ENCODE peak calls at places on chromosome 22, in nine cellular contexts. G is epithelial cell of esophagus, D is thoracic aorta, P is cardiac fibroblast, K is DND-41, C is mesothelial cell of epicardium, A is omental fat pad, Y is Calu3, U is nephron progenitor cell. Q is an unnamed sample.

GRCh38 chr22:42814215-42814614 is 42.9 kb downstream of the ARFGAP3 start:
- DNase-seq in G (no peak), D (no peak), P (no peak), K (no peak), C (no peak), A (no peak), Y (no peak), U (no peak), Q (no peak)

GRCh38 chr22:49181942-49182341 is 645.7 kb downstream of the BRD1 start:
- DNase-seq in G (no peak), D (no peak), P (no peak), K (no peak), C (no peak), A (no peak), Y (no peak), U (no peak), Q (no peak)

GRCh38 chr22:36933629-36934028 is 20.2 kb downstream of the CSF2RB start:
- DNase-seq in G (no peak), D (no peak), P (no peak), K (no peak), C (no peak), A (no peak), Y (no peak), U (no peak), Q (no peak)

GRCh38 chr22:32796865-32797573 is 4.5 kb upstream of the TIMP3 start:
- DNase-seq in G (peak), D (peak), P (peak), K (peak), C (peak), A (no peak), Y (peak), U (peak), Q (peak)

GRCh38 chr22:31891366-31892079 is 52.8 kb upstream of the YWHAH start:
- DNase-seq in G (peak), D (no peak), P (no peak), K (no peak), C (no peak), A (no peak), Y (no peak), U (no peak), Q (no peak)

GRCh38 chr22:35170716-35171697 is 86.3 kb upstream of the HMGXB4 start:
- DNase-seq in G (peak), D (no peak), P (no peak), K (no peak), C (no peak), A (no peak), Y (no peak), U (no peak), Q (no peak)

GRCh38 chr22:38017939-38018885 is 33.9 kb upstream of the SOX10 start:
- DNase-seq in G (no peak), D (no peak), P (no peak), K (no peak), C (no peak), A (no peak), Y (no peak), U (no peak), Q (no peak)

GRCh38 chr22:32828561-32828960 is 27.1 kb downstream of the TIMP3 start:
- DNase-seq in G (no peak), D (no peak), P (no peak), K (no peak), C (no peak), A (no peak), Y (no peak), U (no peak), Q (no peak)

GRCh38 chr22:35380537-35381423 is at the start of gene HMOX1:
- DNase-seq in G (peak), D (peak), P (peak), K (no peak), C (peak), A (peak), Y (peak), U (peak), Q (peak)

GRCh38 chr22:42473484-42474193 is 41.4 kb upstream of the NFAM1 start:
- DNase-seq in G (peak), D (no peak), P (peak), K (peak), C (no peak), A (no peak), Y (peak), U (no peak), Q (no peak)

GRCh38 chr22:19658967-19659804 is 55.1 kb upstream of the SEPTIN5 start:
- DNase-seq in G (no peak), D (no peak), P (no peak), K (no peak), C (no peak), A (no peak), Y (no peak), U (no peak), Q (no peak)

GRCh38 chr22:33476716-33477115 is 418.5 kb upstream of the SYN3 start:
- DNase-seq in G (no peak), D (no peak), P (peak), K (no peak), C (no peak), A (no peak), Y (peak), U (no peak), Q (no peak)

GRCh38 chr22:25782831-25783230 is 40.8 kb downstream of the MYO18B start:
- DNase-seq in G (no peak), D (no peak), P (no peak), K (no peak), C (no peak), A (no peak), Y (no peak), U (no peak), Q (no peak)

GRCh38 chr22:25783856-25784255 is 41.9 kb downstream of the MYO18B start:
- DNase-seq in G (no peak), D (no peak), P (no peak), K (no peak), C (no peak), A (no peak), Y (no peak), U (no peak), Q (no peak)

GRCh38 chr22:25791556-25791955 is 49.6 kb downstream of the MYO18B start:
- DNase-seq in G (no peak), D (no peak), P (no peak), K (no peak), C (no peak), A (no peak), Y (no peak), U (no peak), Q (no peak)

GRCh38 chr22:25781801-25782200 is 39.8 kb downstream of the MYO18B start:
- DNase-seq in G (no peak), D (no peak), P (no peak), K (no peak), C (no peak), A (no peak), Y (no peak), U (no peak), Q (no peak)

GRCh38 chr22:25786165-25786564 is 44.2 kb downstream of the MYO18B start:
- DNase-seq in G (no peak), D (no peak), P (no peak), K (no peak), C (no peak), A (no peak), Y (no peak), U (no peak), Q (no peak)
- TF ChIP-seq CTCF in G (no peak), D (no peak), P (no peak), K (no peak), C (no peak), A (no peak), Y (no peak), U (no peak), Q (no peak)

DNA sequence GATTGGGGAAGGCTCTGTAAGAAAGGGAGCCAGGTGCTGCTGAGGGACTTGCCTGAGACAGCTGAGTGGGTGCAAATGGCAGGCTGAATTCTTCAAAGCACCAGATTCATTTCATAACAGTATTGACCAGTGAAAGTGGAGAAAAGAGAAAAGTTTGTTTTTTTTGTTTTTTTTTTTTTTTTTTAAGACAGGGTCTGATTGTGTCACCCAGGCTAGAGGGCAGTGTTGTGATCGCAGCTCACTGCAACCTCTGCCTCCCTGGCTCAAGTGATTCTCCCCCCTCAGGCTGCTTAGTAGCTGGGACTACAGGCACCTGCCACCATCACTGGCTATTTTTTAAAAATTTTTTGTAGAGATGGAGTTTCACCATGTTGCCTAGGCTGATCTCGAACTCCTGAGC is 494.0 kb downstream of the MIAT start:
- DNase-seq in G (no peak), D (no peak), P (no peak), K (no peak), C (no peak), A (no peak), Y (no peak), U (no peak), Q (no peak)
- TF ChIP-seq CTCF in G (no peak), D (no peak), P (peak), K (no peak), C (no peak), A (no peak), Y (no peak), U (no peak), Q (no peak)

DNA sequence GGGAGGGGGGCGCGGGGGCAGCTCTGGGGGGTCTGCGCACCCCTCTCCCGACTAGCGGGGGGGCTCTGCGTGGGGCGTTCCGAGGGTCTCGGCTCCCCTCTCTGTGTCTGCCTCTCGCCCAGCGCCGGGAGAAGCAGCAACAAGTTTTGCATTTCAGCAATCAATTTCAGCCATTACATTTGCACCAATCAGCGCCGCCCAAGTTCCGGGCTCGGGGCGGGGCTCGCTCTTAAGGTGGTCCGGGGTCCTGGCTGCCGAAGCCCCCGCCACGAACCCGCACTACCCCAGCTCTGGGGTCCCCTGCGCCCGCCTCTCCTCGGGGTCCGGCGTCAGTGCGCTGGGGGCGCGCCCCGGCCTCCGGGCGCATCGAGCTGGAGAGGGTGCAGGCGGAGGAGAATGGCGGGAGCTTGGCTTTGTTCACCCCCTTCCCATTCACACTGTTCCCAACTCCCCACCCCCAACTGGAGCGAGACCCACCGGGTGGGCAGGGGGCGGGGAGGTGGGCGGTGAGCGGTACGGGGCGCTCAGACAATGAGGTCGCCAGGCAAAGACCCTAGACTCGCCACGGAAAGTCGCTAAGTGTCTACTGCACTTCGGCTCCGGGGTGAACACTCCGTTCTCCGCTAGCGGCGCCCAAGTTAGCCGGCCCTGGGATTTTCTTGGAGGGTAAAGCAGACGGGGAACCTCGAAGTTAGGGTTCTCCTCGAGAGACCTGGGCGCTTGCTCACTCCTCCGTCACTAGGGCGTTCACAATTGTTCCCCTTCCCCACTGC is at the start of gene MN1:
- DNase-seq in G (peak), D (no peak), P (peak), K (no peak), C (peak), A (no peak), Y (peak), U (peak), Q (peak)
- TF ChIP-seq CTCF in G (peak), D (no peak), P (no peak), K (no peak), C (no peak), A (no peak), Y (no peak), U (no peak), Q (no peak)

DNA sequence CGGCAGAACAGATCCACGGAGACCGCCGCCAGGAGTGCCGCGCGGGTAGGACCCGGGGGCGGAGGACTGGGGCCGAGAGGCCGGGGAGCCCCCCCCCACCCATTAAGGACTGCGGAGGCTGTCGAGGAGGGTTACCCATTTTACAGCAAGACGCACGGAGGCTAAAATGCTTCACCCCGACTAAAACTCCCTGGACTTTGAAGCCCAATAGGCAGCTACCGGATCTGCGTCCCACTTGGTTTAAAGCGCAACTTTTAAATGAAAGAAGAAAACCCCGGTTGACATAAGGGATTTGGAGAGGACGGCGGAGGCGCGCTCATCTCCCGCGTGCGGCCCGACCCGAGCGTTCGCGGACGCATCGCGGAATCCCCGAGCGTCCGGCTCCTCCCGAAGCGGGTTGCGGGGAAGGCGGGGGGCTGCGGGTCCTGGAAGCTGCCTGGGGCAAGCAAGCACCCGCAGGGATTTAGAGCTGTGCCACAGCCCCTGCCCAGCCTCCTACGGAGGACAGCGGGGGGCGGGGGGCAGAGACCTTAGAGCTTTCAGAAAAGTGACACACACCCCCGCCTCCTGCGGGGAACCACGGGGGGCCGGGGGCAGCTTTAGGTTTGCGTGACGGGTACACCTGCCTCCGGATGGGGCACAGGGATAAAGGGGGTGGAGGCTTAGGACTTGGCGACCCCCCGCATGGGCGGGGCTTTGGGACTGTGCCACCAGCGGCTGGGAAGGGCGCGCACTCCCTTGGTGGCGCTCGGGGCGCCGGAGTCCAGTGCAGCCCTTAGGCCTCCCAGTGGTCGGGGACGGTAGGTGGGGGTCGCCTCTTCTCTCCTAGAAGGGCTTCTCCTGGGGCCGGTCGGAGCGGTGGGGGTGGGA is 761 bp upstream of the CELSR1 start:
- DNase-seq in G (peak), D (no peak), P (peak), K (no peak), C (no peak), A (no peak), Y (peak), U (peak), Q (peak)
- TF ChIP-seq CTCF in G (peak), D (no peak), P (peak), K (no peak), C (peak), A (no peak), Y (no peak), U (peak), Q (peak)

GRCh38 chr22:29998627-29999026 is 81.6 kb upstream of the HORMAD2 start:
- DNase-seq in G (no peak), D (no peak), P (peak), K (no peak), C (no peak), A (no peak), Y (no peak), U (no peak), Q (no peak)

GRCh38 chr22:29992341-29993275 is 87.7 kb upstream of the HORMAD2 start:
- DNase-seq in G (peak), D (no peak), P (peak), K (no peak), C (no peak), A (no peak), Y (no peak), U (no peak), Q (no peak)

GRCh38 chr22:29994941-29995340 is 85.3 kb upstream of the HORMAD2 start:
- DNase-seq in G (peak), D (no peak), P (peak), K (no peak), C (no peak), A (no peak), Y (peak), U (no peak), Q (no peak)

GRCh38 chr22:29997516-29997915 is 82.7 kb upstream of the HORMAD2 start:
- DNase-seq in G (no peak), D (no peak), P (no peak), K (no peak), C (no peak), A (no peak), Y (no peak), U (no peak), Q (no peak)

DNA sequence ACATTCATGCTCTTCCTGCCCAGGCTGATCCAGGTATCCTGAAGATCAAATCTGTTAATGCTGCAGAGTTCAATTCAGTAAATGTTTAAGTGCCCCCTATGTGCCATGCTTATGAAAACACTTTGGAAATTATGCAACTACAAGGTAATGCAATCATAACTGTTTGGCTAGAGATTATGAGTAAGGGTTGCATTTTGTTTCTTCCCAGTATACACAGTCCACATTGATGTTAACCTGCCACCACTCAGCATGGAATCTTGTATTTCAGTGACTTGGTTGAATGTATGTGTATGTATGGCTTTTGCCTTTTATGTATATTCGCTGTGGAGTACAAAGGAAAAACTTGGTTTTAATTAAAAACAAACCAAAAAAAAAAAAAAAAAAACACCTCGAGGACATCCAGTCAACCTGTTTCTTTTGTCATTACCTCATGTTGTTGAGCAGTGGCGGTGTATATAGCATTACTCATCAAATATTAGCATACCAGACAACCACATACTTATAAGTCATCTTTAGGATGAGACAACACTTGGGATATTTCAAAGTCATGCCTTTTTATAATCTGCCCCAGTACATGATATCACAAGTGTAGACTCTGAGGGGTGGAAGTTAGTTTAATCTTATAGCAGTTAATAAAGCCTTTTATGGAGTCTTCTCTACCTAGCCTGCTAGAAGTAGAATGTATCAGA is 86.1 kb upstream of the HORMAD2 start:
- DNase-seq in G (peak), D (no peak), P (peak), K (no peak), C (no peak), A (no peak), Y (no peak), U (no peak), Q (no peak)
- TF ChIP-seq CTCF in G (peak), D (no peak), P (peak), K (peak), C (no peak), A (no peak), Y (no peak), U (no peak), Q (no peak)

GRCh38 chr22:23895599-23896144 is 1.5 kb downstream of the MIF start:
- DNase-seq in G (no peak), D (no peak), P (no peak), K (no peak), C (no peak), A (no peak), Y (no peak), U (no peak), Q (no peak)
- TF ChIP-seq CTCF in G (no peak), D (no peak), P (no peak), K (no peak), C (no peak), A (no peak), Y (peak), U (no peak), Q (no peak)

GRCh38 chr22:41197808-41198585 is 7.1 kb upstream of the L3MBTL2 start:
- DNase-seq in G (peak), D (no peak), P (peak), K (peak), C (no peak), A (no peak), Y (peak), U (peak), Q (no peak)
- TF ChIP-seq CTCF in G (peak), D (no peak), P (peak), K (peak), C (no peak), A (no peak), Y (no peak), U (no peak), Q (no peak)

GRCh38 chr22:26303475-26303874 is 125.6 kb upstream of the ASPHD2 start:
- DNase-seq in G (no peak), D (no peak), P (no peak), K (no peak), C (no peak), A (no peak), Y (no peak), U (no peak), Q (no peak)
- TF ChIP-seq CTCF in G (no peak), D (no peak), P (no peak), K (no peak), C (no peak), A (no peak), Y (no peak), U (no peak), Q (no peak)

GRCh38 chr22:39242389-39242808 is 2.4 kb downstream of the PDGFB start:
- DNase-seq in G (no peak), D (no peak), P (no peak), K (no peak), C (peak), A (no peak), Y (no peak), U (peak), Q (no peak)

GRCh38 chr22:39243443-39244072 is 1.2 kb downstream of the PDGFB start:
- DNase-seq in G (peak), D (no peak), P (no peak), K (no peak), C (peak), A (no peak), Y (no peak), U (peak), Q (peak)

GRCh38 chr22:39244073-39244495 is 698 bp downstream of the PDGFB start:
- DNase-seq in G (peak), D (no peak), P (no peak), K (no peak), C (peak), A (no peak), Y (no peak), U (peak), Q (no peak)

GRCh38 chr22:39241632-39242388 is 3.0 kb downstream of the PDGFB start:
- DNase-seq in G (no peak), D (no peak), P (no peak), K (no peak), C (no peak), A (no peak), Y (no peak), U (peak), Q (no peak)

DNA sequence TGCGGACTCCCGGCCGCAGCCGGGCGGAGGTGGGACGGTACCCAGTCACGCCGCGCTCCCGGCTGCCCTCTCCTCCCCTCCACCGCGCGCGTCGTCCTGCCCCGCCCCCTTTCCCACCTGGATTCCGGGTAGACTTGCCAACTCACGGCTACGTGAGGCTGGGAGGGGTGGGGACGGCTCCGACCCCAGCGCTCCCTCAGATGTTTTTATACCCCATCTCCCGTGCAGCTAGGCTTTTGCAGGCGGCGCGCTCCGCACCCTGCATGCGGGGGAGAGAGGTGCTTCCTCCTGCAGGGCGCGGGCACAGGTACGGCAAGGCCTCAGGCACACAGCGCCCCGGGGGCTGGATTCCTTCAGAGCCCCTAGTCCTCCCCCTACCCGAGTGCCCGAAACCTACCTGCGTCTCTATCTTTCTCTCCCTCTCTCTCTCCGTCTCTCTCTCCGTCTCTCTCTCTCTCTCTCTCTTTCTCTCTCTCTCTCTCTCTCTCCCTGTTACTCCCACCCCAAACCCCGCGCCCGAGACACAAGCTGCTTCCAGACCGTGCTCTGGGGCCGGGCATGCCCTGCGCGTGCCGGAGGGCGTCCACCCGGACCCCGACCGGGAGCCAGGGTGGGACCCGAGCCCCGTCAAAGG is 1.9 kb downstream of the PDGFB start:
- DNase-seq in G (peak), D (no peak), P (peak), K (no peak), C (peak), A (no peak), Y (peak), U (no peak), Q (peak)
- TF ChIP-seq CTCF in G (no peak), D (no peak), P (no peak), K (no peak), C (no peak), A (no peak), Y (no peak), U (no peak), Q (no peak)

Q was measured in progenitor cell of endocrine pancreas.